ENCODE peak calls at places on chromosome X, in seven cellular contexts. U, D, O, M, R, H and I are unnamed samples.

GRCh38 chrX:21974011-21974385 is 33.5 kb downstream of the SMS start:
- DNase-seq in U (no peak), D (no peak), O (no peak), M (peak), R (no peak), H (no peak), I (peak)

GRCh38 chrX:23503835-23504539 is 163.3 kb upstream of the PRDX4 start:
- DNase-seq in U (peak), D (peak), O (no peak), M (no peak), R (no peak), H (no peak), I (peak)

GRCh38 chrX:1555370-1555769 is 18.4 kb upstream of the P2RY8 start:
- DNase-seq in U (no peak), D (no peak), O (no peak), M (no peak), R (no peak), H (no peak), I (no peak)

GRCh38 chrX:2829066-2829430 is 318 bp downstream of the GYG2 start:
- DNase-seq in U (no peak), D (no peak), O (peak), M (no peak), R (peak), H (peak), I (no peak)

GRCh38 chrX:47217121-47217851 is 1.2 kb upstream of the CDK16 start:
- DNase-seq in U (peak), D (no peak), O (peak), M (no peak), R (no peak), H (no peak), I (peak)

GRCh38 chrX:153700376-153700945 is 12.7 kb downstream of the SLC6A8 start:
- DNase-seq in U (no peak), D (no peak), O (no peak), M (no peak), R (no peak), H (no peak), I (no peak)

GRCh38 chrX:73822775-73823174 is 259.8 kb downstream of the CHIC1 start:
- DNase-seq in U (no peak), D (no peak), O (no peak), M (no peak), R (no peak), H (no peak), I (no peak)

GRCh38 chrX:404656-405055 is 17.9 kb upstream of the PPP2R3B start:
- DNase-seq in U (no peak), D (no peak), O (no peak), M (no peak), R (no peak), H (no peak), I (no peak)

DNA sequence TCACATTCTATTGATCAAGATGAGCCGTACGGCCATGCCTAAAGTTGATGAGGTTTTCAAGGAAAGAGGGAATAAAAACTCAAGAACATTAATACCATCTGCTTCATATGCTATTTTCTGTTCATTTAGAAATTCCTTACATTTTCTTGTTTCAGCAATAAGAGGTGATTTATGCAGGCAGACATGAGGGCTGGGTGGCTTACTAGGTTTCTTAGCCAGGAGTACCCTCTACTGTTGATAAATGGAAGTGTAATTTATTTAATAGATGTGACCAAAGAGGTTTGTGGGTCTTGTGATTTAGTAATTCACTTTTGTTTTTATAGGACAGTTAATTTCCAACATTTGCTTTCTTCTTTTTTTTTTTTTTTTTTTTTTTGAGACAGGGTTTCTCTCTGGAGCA is 6.4 kb upstream of the SMIM9 start:
- DNase-seq in U (peak), D (peak), O (peak), M (no peak), R (peak), H (no peak), I (no peak)
- TF ChIP-seq JUND in U (no peak), D (no peak), O (no peak), M (no peak), R (no peak), H (no peak), I (no peak)

DNA sequence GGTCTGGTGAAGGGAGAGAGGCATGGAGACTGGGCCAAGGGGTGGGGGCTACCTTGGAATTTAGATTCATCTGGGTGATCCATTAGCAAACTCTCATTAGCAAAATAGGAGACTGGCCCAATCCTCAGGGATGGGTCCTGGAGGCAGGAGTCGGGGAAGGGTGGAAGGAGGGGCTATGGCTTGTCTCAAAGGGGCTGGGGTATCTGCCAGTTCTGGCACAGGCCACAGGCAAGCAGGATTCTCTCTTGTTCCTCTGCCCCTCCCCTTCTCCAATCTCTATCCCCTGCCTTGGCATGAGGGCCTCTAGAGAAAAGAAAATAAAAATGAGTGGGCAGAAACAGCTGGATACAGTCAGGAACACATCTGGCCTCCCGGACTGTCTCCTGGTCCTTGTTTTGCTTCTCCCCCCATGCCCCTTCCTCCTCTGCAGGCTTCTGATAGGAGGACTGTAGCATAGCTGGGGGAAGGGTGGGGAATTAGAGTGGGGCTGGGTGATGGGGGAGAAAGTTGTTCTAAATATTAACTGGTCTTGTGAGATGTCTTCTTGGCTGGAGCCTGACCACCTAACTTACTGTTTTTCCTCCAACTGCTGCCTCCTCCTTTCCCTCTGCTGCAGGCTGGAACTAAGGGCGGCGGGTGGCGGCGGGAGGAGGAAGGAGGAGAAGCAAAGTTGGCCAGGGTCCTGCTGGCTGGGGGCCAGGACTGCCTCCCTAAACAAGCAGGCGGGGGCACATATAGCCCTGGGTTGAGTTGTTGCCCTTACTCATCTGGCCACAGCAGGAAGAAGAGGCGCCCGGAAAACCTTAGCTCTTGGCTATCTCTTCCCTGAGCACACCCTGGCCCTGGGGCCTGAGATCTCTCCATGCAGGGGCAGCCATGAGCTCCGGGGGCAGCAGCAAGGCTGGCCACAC is 53.3 kb upstream of the LAS1L start:
- DNase-seq in U (no peak), D (no peak), O (no peak), M (no peak), R (peak), H (no peak), I (no peak)
- TF ChIP-seq JUND in U (no peak), D (no peak), O (no peak), M (no peak), R (no peak), H (no peak), I (no peak)

GRCh38 chrX:136872091-136872700 is 8.3 kb downstream of the RBMX start:
- DNase-seq in U (no peak), D (no peak), O (no peak), M (no peak), R (no peak), H (no peak), I (no peak)

GRCh38 chrX:136867096-136867491 is 13.4 kb downstream of the RBMX start:
- DNase-seq in U (no peak), D (no peak), O (no peak), M (no peak), R (no peak), H (no peak), I (no peak)

GRCh38 chrX:136868283-136869055 is 12.1 kb downstream of the RBMX start:
- DNase-seq in U (no peak), D (no peak), O (no peak), M (no peak), R (no peak), H (no peak), I (no peak)

GRCh38 chrX:136867518-136867917 is 13.0 kb downstream of the RBMX start:
- DNase-seq in U (no peak), D (no peak), O (no peak), M (no peak), R (peak), H (no peak), I (no peak)

DNA sequence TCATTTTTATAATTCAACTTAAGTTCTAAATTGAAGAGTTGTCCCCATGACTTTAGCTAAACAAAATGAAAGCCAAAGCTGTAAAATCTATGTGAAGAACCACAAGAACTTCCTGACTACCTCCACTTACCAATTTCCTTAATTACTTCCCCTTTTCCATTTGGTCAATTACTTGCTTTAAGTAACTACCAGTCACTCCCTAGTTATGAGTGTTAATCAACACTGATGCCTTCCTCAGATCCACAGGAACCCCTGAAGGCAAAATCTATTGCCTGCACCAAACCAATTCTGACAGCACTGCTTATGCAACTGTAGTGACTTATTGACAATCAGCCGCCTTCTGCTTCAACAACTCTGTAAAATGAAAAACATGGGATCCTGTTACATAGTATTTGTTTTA is 10.5 kb downstream of the RBMX start:
- DNase-seq in U (no peak), D (no peak), O (no peak), M (no peak), R (no peak), H (no peak), I (no peak)
- TF ChIP-seq JUND in U (no peak), D (no peak), O (no peak), M (no peak), R (no peak), H (no peak), I (no peak)

GRCh38 chrX:150156615-150157014 is 206.5 kb upstream of the MAMLD1 start:
- DNase-seq in U (no peak), D (no peak), O (no peak), M (no peak), R (no peak), H (no peak), I (no peak)
- TF ChIP-seq JUND in U (no peak), D (no peak), O (no peak), M (no peak), R (no peak), H (no peak), I (no peak)

GRCh38 chrX:8868906-8869305 is 67.7 kb upstream of the FAM9A start:
- DNase-seq in U (no peak), D (no peak), O (no peak), M (no peak), R (no peak), H (no peak), I (peak)

GRCh38 chrX:8867454-8867853 is 66.3 kb upstream of the FAM9A start:
- DNase-seq in U (no peak), D (no peak), O (no peak), M (no peak), R (no peak), H (no peak), I (no peak)

GRCh38 chrX:8869812-8870211 is 68.6 kb upstream of the FAM9A start:
- DNase-seq in U (no peak), D (no peak), O (no peak), M (no peak), R (no peak), H (no peak), I (no peak)

GRCh38 chrX:8868070-8868795 is 67.0 kb upstream of the FAM9A start:
- DNase-seq in U (no peak), D (no peak), O (no peak), M (no peak), R (no peak), H (no peak), I (no peak)

GRCh38 chrX:8864151-8864550 is 63.0 kb upstream of the FAM9A start:
- DNase-seq in U (no peak), D (no peak), O (peak), M (no peak), R (no peak), H (no peak), I (no peak)
- TF ChIP-seq JUND in U (no peak), D (no peak), O (no peak), M (no peak), R (no peak), H (no peak), I (no peak)

DNA sequence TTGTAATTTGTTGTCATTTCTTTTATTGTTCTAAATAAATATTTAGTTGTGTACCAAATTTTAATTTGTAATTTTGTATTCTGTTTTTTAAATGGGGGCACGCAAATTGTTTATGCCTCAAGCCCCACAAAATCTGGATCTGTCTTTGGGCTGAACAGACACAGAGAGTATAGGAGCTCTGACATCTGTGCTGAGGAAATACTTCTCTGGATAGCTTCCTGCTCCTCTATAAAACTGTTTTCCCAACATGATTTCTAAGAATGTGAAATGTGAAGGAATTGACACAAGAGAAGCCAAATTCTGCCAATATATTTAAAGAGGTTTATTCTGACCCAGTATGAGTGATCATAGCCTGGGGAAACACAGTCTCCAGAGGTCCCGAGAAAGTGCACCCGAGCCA is 93.0 kb downstream of the IL13RA2 start:
- DNase-seq in U (no peak), D (no peak), O (no peak), M (no peak), R (no peak), H (no peak), I (no peak)
- TF ChIP-seq JUND in U (no peak), D (no peak), O (no peak), M (no peak), R (no peak), H (no peak), I (no peak)

GRCh38 chrX:136735604-136736003 is 45.1 kb downstream of the ARHGEF6 start:
- DNase-seq in U (no peak), D (no peak), O (no peak), M (no peak), R (no peak), H (no peak), I (no peak)

GRCh38 chrX:136731207-136731782 is 49.4 kb downstream of the ARHGEF6 start:
- DNase-seq in U (no peak), D (no peak), O (no peak), M (no peak), R (no peak), H (no peak), I (no peak)

GRCh38 chrX:136728393-136728792 is 52.3 kb downstream of the ARHGEF6 start:
- DNase-seq in U (no peak), D (no peak), O (no peak), M (no peak), R (no peak), H (no peak), I (no peak)

GRCh38 chrX:136733613-136734012 is 47.1 kb downstream of the ARHGEF6 start:
- DNase-seq in U (no peak), D (no peak), O (no peak), M (no peak), R (no peak), H (no peak), I (no peak)

DNA sequence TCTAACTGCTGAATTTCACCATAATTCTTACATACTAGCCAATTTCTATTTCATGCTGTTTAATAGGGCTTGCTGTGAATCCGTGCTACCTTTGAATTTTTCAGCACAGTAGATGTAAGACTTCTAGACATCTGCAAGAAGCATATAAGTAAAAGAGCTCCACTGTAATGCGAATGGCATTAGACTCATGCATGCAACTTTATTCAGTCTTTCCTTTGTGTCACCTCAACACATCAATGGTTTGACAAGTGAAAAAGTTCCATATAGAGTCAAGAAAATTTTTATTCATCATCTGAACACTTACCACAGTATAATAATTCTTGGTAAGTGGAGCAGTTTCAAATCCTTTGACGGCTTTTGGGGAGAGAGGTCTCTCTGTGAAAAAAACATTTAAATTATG is 48.9 kb downstream of the ARHGEF6 start:
- DNase-seq in U (no peak), D (no peak), O (no peak), M (no peak), R (no peak), H (no peak), I (no peak)
- TF ChIP-seq JUND in U (no peak), D (no peak), O (no peak), M (no peak), R (no peak), H (no peak), I (no peak)